ENCODE peak calls at places on chromosome 6, in five cellular contexts. M is IMR-90, V is H9, P is mesendoderm, F is neuronal stem cell. W is an unnamed sample.
A peak's percentile ranks its signal among the peaks of the same experiment; 100 is the strongest.

GRCh38 chr6:14924126-14925024 is 321.5 kb upstream of the JARID2 start:
- DNase-seq in P (peak; percentile 75), V (peak; percentile 82), M (peak; percentile 55), F (peak; percentile 23), W (peak; percentile 16)

GRCh38 chr6:110357696-110358535 is at the start of gene METTL24:
- DNase-seq in P (peak; percentile 53), V (peak; percentile 62), F (no peak), M (no peak), W (peak; percentile 31)

GRCh38 chr6:128376952-128377503 is 143.4 kb downstream of the PTPRK start:
- DNase-seq in F (no peak), V (no peak), M (no peak), P (no peak), W (no peak)

GRCh38 chr6:44030812-44031454 is 96.3 kb downstream of the MRPL14 start:
- DNase-seq in F (no peak), M (no peak), P (no peak), V (no peak), W (no peak)

GRCh38 chr6:116447496-116448011 is 13.6 kb upstream of the CALHM6 start:
- DNase-seq in F (no peak), M (peak; percentile 99), V (no peak), P (no peak), W (peak; percentile 99)

GRCh38 chr6:40923326-40923725 is 115.7 kb downstream of the UNC5CL start:
- DNase-seq in P (peak; percentile 39), M (no peak), F (no peak), V (peak; percentile 35), W (no peak)

GRCh38 chr6:129186988-129187387 is 304.1 kb downstream of the LAMA2 start:
- DNase-seq in P (peak; percentile 67), M (peak; percentile 80), F (no peak), V (no peak), W (peak; percentile 79)

GRCh38 chr6:41746068-41746467 is 1.1 kb downstream of the PGC start:
- DNase-seq in M (no peak), P (no peak), F (no peak), V (no peak), W (no peak)

GRCh38 chr6:30847971-30848441 is 36.3 kb upstream of the DDR1 start:
- DNase-seq in V (peak; percentile 74), F (no peak), P (peak; percentile 60), M (no peak), W (no peak)

GRCh38 chr6:73923899-73924485 is 228.0 kb downstream of the CD109 start:
- DNase-seq in F (no peak), M (peak; percentile 53), P (no peak), V (no peak), W (no peak)

GRCh38 chr6:3731700-3732099 is 19.8 kb downstream of the PXDC1 start:
- DNase-seq in M (no peak), F (no peak), V (no peak), P (no peak), W (no peak)

GRCh38 chr6:3734023-3734422 is 17.5 kb downstream of the PXDC1 start:
- DNase-seq in V (no peak), M (no peak), F (no peak), P (no peak), W (no peak)

GRCh38 chr6:3735029-3735605 is 16.4 kb downstream of the PXDC1 start:
- DNase-seq in F (no peak), P (no peak), V (no peak), M (no peak), W (no peak)

GRCh38 chr6:3733321-3733925 is 18.1 kb downstream of the PXDC1 start:
- DNase-seq in P (no peak), F (no peak), M (no peak), V (no peak), W (no peak)

GRCh38 chr6:3732345-3733141 is 19.0 kb downstream of the PXDC1 start:
- DNase-seq in F (peak; percentile 66), M (peak; percentile 94), P (peak; percentile 67), V (peak; percentile 76), W (peak; percentile 70)
- H3K4me2 ChIP-seq in F (no peak overlapping the region), M (no peak overlapping the region), P (no peak overlapping the region), V (no peak overlapping the region), W (no peak overlapping the region)

GRCh38 chr6:168999392-168999791 is 254.3 kb downstream of the THBS2 start:
- DNase-seq in V (no peak), P (no peak), F (no peak), M (no peak), W (no peak)
- H3K18ac ChIP-seq in V (no peak overlapping the region), P (no peak overlapping the region), F (no peak overlapping the region), M (no peak overlapping the region), W (no peak overlapping the region)

DNA sequence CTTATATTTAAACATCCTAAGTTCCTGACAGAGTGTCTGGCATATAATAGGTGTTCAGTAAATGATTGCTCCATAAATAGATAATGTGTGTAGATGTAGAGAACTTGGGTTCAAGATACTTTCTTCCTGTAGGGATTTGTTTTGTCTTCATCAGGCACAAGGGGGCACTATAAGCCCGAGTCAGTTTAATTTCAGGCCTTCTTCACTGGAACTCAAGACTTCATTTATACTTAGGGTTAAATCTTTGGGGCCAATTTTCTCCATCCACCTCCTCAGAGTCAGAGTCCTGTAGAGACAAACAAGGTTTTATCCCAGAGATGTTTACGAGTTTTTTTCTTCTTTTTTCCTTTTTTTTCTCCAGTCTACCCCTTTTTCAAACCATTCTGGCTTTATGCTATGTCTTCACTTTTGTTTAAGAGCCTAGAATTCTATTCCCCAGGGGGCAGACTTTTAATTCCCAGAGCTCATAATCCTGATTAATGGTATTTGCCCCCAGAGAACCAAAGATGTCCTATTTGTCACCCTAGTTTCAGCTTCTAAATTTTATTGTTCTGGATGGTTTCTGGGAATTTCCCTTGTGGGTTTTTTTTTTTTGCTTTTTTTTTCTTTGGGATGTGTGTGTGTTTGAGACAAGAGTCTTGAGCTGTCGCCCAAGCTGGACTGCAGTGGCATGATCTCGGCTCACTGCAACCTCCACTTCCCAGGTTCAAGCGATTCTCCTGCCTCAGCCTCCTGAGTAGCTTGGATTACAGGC is 88.4 kb downstream of the HFE start:
- DNase-seq in F (peak; percentile 55), P (peak; percentile 83), M (peak; percentile 75), V (no peak), W (peak; percentile 83)
- H3K4me2 ChIP-seq in F (no peak overlapping the region), P (no peak overlapping the region), M (no peak overlapping the region), V (no peak overlapping the region), W (no peak overlapping the region)

DNA sequence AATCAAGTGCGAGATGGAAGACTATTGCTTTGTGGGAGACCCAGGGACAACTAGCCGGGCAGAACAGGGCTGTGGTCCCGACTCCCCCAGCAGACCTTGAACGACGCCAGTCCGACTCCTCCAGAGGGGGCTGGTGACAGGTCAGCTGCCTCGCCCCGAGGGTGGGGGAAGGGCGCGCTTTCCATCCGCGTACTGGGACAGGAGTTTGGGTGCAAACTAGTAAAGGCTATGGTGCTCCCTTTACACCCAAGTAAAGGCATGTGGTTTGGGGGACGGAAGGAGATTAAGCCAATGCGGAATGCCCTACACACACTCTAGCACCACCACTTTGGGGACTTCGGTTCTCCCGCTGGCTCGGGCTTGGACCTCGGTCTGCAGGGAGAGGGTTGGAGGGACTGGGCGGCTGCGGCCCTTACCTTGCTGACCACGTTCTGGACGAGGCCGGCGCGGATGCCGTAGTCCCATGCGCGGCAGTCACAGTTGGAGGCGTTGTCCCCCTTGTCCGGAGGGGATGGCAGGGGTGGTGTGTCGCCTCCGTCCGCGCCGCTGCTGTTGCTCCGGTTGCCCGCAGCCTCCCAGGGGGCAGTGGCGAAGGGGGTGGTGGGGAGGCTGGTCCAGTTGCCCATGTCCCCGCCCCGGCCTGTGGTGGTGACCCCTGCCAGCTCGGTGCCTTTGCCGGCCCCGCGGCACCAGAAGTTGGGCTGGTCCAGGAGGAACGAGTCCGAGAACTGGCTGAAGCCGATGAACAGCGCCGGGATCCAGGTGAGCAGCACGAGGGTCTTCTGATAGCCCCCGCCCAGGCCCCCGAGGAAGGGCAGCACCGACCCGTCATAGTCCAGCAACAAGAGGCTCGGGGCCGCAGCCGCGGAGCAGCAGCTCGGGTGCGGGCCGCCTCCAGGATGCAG is 1.1 kb downstream of the SLC22A23 start:
- DNase-seq in M (no peak), F (no peak), P (peak; percentile 50), V (peak; percentile 44), W (no peak)
- H3K18ac ChIP-seq in M (no peak overlapping the region), F (peak overlapping the region; percentile 82), P (peak overlapping the region; percentile 52), V (no peak overlapping the region), W (peak overlapping the region; percentile 22)

GRCh38 chr6:84615987-84616386 is 148.4 kb downstream of the TBX18 start:
- DNase-seq in V (no peak), F (no peak), M (no peak), P (no peak), W (no peak)

GRCh38 chr6:84615113-84615850 is 149.1 kb downstream of the TBX18 start:
- DNase-seq in M (no peak), V (no peak), F (no peak), P (no peak), W (no peak)

GRCh38 chr6:84618836-84619235 is 145.6 kb downstream of the TBX18 start:
- DNase-seq in F (no peak), M (peak; percentile 86), V (peak; percentile 53), P (peak; percentile 90), W (peak; percentile 52)

GRCh38 chr6:84623956-84624680 is 140.3 kb downstream of the TBX18 start:
- DNase-seq in V (no peak), F (no peak), M (peak; percentile 84), P (peak; percentile 27), W (peak; percentile 70)

DNA sequence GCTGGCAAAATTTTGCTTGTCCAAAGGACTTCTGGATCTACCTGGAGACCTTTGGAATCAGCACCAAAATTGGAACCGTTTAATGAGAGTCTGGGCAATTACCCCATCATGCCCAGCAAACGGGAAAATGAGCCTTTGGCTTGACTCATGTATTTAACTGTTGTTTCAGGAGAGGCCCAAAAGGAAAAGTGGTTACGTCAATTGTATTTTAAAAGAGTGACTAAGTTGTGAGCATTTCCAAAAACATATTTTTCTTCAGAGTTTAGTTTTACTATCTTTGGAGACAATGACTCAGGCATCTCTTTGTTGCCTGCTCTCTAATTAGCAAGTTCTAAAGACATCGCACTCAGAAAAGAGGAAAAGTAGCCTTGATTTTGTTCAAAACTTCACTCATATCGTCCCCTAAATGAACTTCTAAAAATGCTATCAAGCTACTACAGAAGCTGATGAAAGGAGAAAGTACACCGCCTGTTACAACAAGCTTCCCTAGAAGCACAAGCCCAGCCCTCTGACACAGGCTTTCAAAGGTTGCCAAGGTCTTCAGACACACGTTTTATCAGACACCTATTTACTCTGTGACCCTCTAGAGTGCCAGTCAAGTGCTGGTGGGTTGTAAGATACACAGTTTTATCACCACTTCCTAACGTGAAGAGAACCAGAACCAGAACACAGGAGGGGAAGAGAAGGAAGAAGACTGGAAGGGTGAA is 146.2 kb downstream of the TBX18 start:
- DNase-seq in F (no peak), M (peak; percentile 90), P (peak; percentile 80), V (no peak), W (peak; percentile 80)
- H3K4me2 ChIP-seq in F (no peak overlapping the region), M (peak overlapping the region; percentile 66), P (no peak overlapping the region), V (no peak overlapping the region), W (peak overlapping the region; percentile 13)

GRCh38 chr6:33620584-33621395 is at the start of gene ITPR3:
- DNase-seq in V (peak; percentile 68), F (no peak), P (peak; percentile 43), M (peak; percentile 27), W (peak; percentile 64)

GRCh38 chr6:33621396-33622388 is 570 bp downstream of the ITPR3 start:
- DNase-seq in M (no peak), V (peak; percentile 58), F (no peak), P (peak; percentile 73), W (peak; percentile 28)

GRCh38 chr6:33619166-33619565 is 2.0 kb upstream of the ITPR3 start:
- DNase-seq in F (no peak), M (no peak), P (no peak), V (no peak), W (no peak)

GRCh38 chr6:33622456-33623431 is 1.6 kb downstream of the ITPR3 start:
- DNase-seq in P (peak; percentile 58), V (no peak), F (no peak), M (no peak), W (peak; percentile 52)

GRCh38 chr6:33620158-33620583 is 951 bp upstream of the ITPR3 start:
- DNase-seq in M (no peak), P (peak; percentile 50), V (peak; percentile 55), F (no peak), W (peak; percentile 70)
- H3K18ac ChIP-seq in M (peak overlapping the region; percentile 61), P (peak overlapping the region; percentile 56), V (no peak overlapping the region), F (peak overlapping the region; percentile 49), W (peak overlapping the region; percentile 16)